ENCODE peak calls at places on chromosomes 11 and 22, in seven cellular contexts. S is fibroblast of lung, Q is AG09319, I is dorsolateral prefrontal cortex, U is heart left ventricle, H is tibial artery, M is kidney. R is an unnamed sample.

GRCh38 chr11:114088216-114088615 is 28.7 kb downstream of the ZBTB16 start:
- DNase-seq in S (no peak), Q (no peak), I (no peak), U (no peak), H (no peak), M (no peak), R (no peak)

GRCh38 chr11:76799061-76799804 is 16.1 kb downstream of the TSKU start:
- DNase-seq in S (peak; percentile 61), Q (no peak), I (peak; percentile 79), U (peak; percentile 88), H (peak; percentile 90), M (peak; percentile 94), R (peak; percentile 93)

GRCh38 chr11:67303132-67303988 is at the start of gene SSH3:
- DNase-seq in S (peak; percentile 58), Q (no peak), I (peak; percentile 74), U (peak; percentile 82), H (peak; percentile 89), M (peak; percentile 94), R (peak; percentile 94)

GRCh38 chr22:39748877-39749276 is 144.7 kb downstream of the ENTHD1 start:
- DNase-seq in S (peak; percentile 61), Q (peak; percentile 29), I (no peak), U (no peak), H (no peak), M (no peak), R (no peak)

GRCh38 chr11:68143310-68143689 is 22.1 kb upstream of the CHKA start:
- DNase-seq in S (no peak), Q (no peak), I (no peak), U (no peak), H (peak; percentile 47), M (no peak), R (no peak)

GRCh38 chr11:123454060-123454651 is 24.1 kb downstream of the GRAMD1B start:
- DNase-seq in S (peak; percentile 68), Q (no peak), I (no peak), U (peak; percentile 49), H (no peak), M (no peak), R (no peak)

GRCh38 chr22:38638734-38639133 is 17.5 kb downstream of the FAM227A start:
- DNase-seq in S (peak; percentile 52), Q (no peak), I (no peak), U (no peak), H (no peak), M (no peak), R (no peak)

GRCh38 chr11:19963697-19964340 is 196.5 kb downstream of the DBX1 start:
- DNase-seq in S (no peak), Q (no peak), I (no peak), U (no peak), H (no peak), M (no peak), R (no peak)

GRCh38 chr11:69705246-69705856 is 1.5 kb upstream of the FGF19 start:
- DNase-seq in S (no peak), Q (no peak), I (no peak), U (no peak), H (no peak), M (no peak), R (no peak)

GRCh38 chr11:131889146-131889577 is 518.7 kb downstream of the NTM start:
- DNase-seq in S (peak; percentile 90), Q (peak; percentile 77), I (no peak), U (no peak), H (no peak), M (no peak), R (no peak)

GRCh38 chr11:66001941-66002647 is at the start of the genes BANF1 and EIF1AD:
- DNase-seq in S (peak; percentile 99), Q (peak; percentile 93), I (peak; percentile 92), U (peak; percentile 93), H (peak; percentile 96), M (peak; percentile 95), R (peak; percentile 93)

GRCh38 chr11:45108070-45109064 is 38.1 kb upstream of the PRDM11 start:
- DNase-seq in S (no peak), Q (no peak), I (no peak), U (no peak), H (no peak), M (no peak), R (no peak)

GRCh38 chr11:64744544-64745218 is 739 bp upstream of the RASGRP2 start:
- DNase-seq in S (no peak), Q (no peak), I (no peak), U (no peak), H (no peak), M (no peak), R (no peak)

GRCh38 chr22:30324008-30324730 is 2.6 kb downstream of the TBC1D10A start:
- DNase-seq in S (peak; percentile 81), Q (no peak), I (no peak), U (no peak), H (no peak), M (no peak), R (no peak)

GRCh38 chr11:6418958-6419611 is at the start of gene APBB1:
- DNase-seq in S (peak; percentile 59), Q (no peak), I (peak; percentile 66), U (peak; percentile 65), H (peak; percentile 83), M (peak; percentile 86), R (peak; percentile 86)
- TF ChIP-seq CTCF in S (peak; percentile 20), Q (no peak), I (no peak), U (peak; percentile 8), H (peak; percentile 29), M (no peak), R (peak; percentile 25)

DNA sequence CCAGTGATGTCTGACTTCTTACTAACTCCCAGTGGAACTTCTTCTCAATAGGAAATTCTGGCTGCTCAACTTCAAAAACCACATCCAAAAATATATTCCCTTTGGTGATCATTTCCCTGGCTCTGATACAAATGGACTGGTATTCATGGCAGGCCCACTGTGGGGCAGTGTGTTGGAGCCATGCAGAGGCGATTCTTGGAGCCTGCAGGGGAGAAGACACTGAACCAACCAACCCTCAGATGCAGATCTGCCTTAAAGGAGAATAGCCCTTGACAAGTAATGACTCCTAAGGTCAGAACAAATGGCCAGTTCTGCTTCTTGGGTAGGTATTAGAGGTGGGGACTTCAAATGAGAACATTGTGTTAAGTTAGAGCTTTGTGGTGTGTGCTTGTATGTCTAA is 12.2 kb downstream of the OR4D9 start:
- DNase-seq in S (no peak), Q (no peak), I (no peak), U (no peak), H (no peak), M (no peak), R (no peak)
- TF ChIP-seq CTCF in S (no peak), Q (no peak), I (no peak), U (no peak), H (no peak), M (no peak), R (no peak)

DNA sequence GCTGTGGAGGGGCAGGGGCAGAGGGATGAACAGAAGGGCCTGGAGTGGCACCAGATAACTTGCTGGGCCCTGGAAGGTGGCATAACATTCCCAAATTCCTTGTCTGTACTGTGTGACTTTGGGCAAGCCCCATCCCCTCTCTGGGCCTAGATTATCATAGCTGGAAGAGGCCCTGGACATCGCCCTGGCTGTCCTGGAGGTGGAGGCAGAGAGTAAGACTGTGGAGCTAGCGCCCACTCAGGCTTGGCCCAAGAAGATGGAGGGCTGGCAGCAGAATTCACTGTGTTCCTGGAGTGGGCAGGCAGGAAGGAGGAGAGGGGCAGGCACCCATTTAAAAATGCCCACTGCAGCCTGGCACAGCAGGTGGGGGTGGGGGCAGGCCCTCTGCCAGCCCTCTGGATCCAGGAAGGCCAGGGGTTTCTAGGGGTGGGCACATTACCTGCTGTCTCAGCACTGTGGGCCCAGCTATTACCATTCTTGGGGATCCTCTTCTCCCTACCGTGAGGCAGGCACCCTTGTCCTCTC is 22.6 kb downstream of the ARHGEF17 start:
- DNase-seq in S (peak; percentile 48), Q (no peak), I (no peak), U (no peak), H (no peak), M (no peak), R (no peak)
- TF ChIP-seq CTCF in S (peak; percentile 68), Q (peak; percentile 56), I (no peak), U (no peak), H (peak; percentile 40), M (peak; percentile 26), R (peak; percentile 29)

DNA sequence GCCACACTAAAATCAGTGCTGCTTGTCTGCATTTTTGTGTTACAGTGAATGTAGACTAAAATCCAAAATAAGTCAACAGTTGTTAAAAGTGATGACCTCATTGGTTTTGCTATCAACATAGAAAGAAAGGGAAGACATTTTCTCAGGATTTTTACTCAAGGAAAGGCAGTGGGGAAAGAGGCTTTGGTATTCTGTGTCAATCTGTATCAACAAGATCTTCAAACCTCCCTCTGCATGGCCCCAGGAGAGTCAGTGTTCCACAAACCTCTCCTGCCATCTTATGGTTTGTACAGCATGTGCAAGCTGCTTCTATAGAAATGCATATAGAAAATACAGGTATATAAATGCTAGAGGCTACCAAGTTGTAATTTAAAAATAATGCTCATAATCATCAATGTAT is 13.8 kb upstream of the OR51M1 start:
- DNase-seq in S (no peak), Q (no peak), I (no peak), U (no peak), H (no peak), M (no peak), R (no peak)
- TF ChIP-seq CTCF in S (peak; percentile 56), Q (peak; percentile 55), I (no peak), U (no peak), H (no peak), M (no peak), R (no peak)